ENCODE peak calls at places on chromosomes 5 and 9, in four cellular contexts. E is PC-9; Y is CD8-positive, alpha-beta T cell; O is brain microvascular endothelial cell. I is an unnamed sample.

GRCh38 chr5:151793358-151793757 is 21.6 kb downstream of the G3BP1 start:
- DNase-seq in E (no peak), Y (no peak), O (no peak), I (no peak)

GRCh38 chr5:172731286-172732073 is 39.5 kb downstream of the DUSP1 start:
- DNase-seq in O (no peak), E (peak), Y (no peak), I (no peak)

GRCh38 chr5:119332978-119333401 is 22.8 kb upstream of the TNFAIP8 start:
- DNase-seq in O (no peak), E (no peak), Y (no peak), I (no peak)

GRCh38 chr5:175623086-175623485 is 34.8 kb upstream of the HRH2 start:
- DNase-seq in O (no peak), Y (no peak), E (no peak), I (no peak)

GRCh38 chr9:96022445-96023031 is 147.0 kb downstream of the ERCC6L2 start:
- DNase-seq in O (no peak), E (no peak), Y (peak), I (no peak)

GRCh38 chr5:76175821-76176403 is 92.7 kb downstream of the SV2C start:
- DNase-seq in O (no peak), Y (no peak), E (no peak), I (no peak)

GRCh38 chr9:125659954-125660353 is 47.1 kb downstream of the MAPKAP1 start:
- DNase-seq in Y (no peak), E (no peak), O (peak), I (peak)

GRCh38 chr9:136742640-136743391 is at the start of gene LCN10:
- DNase-seq in O (no peak), E (no peak), Y (no peak), I (no peak)

GRCh38 chr9:135165003-135165711 is 77.7 kb downstream of the OLFM1 start:
- DNase-seq in O (no peak), E (no peak), Y (no peak), I (no peak)

GRCh38 chr9:135167839-135168378 is 80.4 kb downstream of the OLFM1 start:
- DNase-seq in E (no peak), Y (no peak), O (no peak), I (no peak)

GRCh38 chr9:135165756-135166519 is 78.5 kb downstream of the OLFM1 start:
- DNase-seq in O (no peak), Y (no peak), E (no peak), I (no peak)

GRCh38 chr9:135167356-135167755 is 79.9 kb downstream of the OLFM1 start:
- DNase-seq in Y (no peak), E (no peak), O (no peak), I (no peak)

DNA sequence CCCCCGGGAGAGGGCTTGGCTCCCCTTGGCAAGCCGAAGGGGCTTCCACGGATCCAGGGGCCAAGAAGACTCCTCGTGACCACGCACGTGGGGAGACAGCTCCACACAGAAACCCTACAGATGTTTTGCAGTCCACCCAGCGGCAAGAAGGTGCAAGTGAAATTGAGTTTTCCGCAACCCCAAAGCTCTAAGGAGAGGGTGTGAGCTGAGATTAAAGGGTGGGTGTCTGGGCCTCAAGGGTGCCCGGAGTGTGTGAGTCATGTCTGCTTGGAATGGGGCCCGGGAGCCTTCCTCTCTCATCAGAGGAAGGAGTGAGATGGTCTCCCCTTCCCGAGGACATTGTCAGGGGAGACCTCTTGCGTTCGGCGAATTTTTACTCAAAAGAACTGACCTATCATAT is 79.1 kb downstream of the OLFM1 start:
- DNase-seq in E (no peak), Y (no peak), O (no peak), I (no peak)
- TF ChIP-seq CTCF in E (no peak), Y (no peak), O (no peak), I (no peak)

DNA sequence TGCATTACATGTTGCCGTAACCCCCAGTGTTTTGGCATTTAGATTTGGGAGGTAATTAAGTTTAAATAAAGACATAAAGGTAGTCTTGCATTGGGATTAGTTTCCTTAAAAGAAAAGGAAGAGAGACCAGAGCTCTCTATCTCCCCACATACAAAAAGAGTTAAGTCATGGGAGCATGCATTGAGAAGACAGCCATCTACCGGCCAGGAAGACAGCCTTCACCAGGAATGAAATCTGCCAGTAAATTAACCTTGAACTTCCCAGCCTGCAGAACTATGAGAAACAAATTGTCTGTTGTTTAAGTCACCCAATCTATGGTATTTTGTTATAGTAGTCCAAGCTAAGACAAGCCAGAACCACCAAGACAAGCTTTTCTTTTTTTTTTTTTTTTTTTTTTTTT is 567.0 kb upstream of the CDH18 start:
- DNase-seq in O (no peak), E (no peak), Y (no peak), I (no peak)
- TF ChIP-seq CTCF in O (no peak), E (no peak), Y (no peak), I (no peak)

DNA sequence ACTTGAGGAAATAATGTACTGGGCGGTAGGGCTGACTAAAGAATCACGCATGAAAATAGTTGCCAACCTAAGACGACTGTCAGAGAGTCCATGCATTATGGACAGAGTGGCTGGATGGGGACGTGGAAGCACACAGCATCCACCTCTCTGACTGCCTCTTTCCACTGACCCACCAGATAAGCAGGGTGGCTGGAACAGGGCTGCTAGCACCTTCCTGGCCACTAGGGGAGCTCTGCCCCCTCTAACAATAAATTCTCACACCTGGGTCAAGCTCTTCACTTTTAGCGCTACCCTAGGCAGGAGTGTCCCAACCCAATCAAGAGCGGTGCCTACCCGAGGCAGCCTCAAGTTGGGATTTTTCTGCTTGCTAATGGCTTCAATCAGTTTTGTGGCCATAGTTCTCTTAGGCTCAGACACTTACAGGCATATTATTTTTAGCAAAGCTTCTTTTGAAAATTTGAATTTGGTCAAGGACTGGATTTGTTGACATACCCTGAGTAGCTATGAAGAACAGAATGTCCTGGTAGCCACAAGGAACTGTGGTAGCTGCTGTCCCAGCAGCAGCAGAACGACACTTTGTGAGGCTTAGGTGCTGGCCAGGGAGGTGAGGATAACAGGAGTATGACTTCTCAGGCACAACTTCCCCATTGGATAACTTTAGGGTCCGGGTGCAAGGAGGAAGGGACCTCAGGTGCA is 6.9 kb upstream of the TPM2 start:
- DNase-seq in E (no peak), Y (peak), O (no peak), I (no peak)
- TF ChIP-seq CTCF in E (peak), Y (peak), O (peak), I (peak)

GRCh38 chr5:147200001-147200400 is 34.8 kb upstream of the STK32A start:
- DNase-seq in E (no peak), O (no peak), Y (no peak), I (no peak)

GRCh38 chr5:147208134-147208533 is 26.7 kb upstream of the STK32A start:
- DNase-seq in O (no peak), E (no peak), Y (no peak), I (no peak)

GRCh38 chr5:147203208-147203607 is 31.6 kb upstream of the STK32A start:
- DNase-seq in E (no peak), Y (no peak), O (no peak), I (no peak)

GRCh38 chr5:147204576-147204975 is 30.2 kb upstream of the STK32A start:
- DNase-seq in E (no peak), O (no peak), Y (no peak), I (no peak)
- TF ChIP-seq CTCF in E (no peak), O (no peak), Y (no peak), I (no peak)

DNA sequence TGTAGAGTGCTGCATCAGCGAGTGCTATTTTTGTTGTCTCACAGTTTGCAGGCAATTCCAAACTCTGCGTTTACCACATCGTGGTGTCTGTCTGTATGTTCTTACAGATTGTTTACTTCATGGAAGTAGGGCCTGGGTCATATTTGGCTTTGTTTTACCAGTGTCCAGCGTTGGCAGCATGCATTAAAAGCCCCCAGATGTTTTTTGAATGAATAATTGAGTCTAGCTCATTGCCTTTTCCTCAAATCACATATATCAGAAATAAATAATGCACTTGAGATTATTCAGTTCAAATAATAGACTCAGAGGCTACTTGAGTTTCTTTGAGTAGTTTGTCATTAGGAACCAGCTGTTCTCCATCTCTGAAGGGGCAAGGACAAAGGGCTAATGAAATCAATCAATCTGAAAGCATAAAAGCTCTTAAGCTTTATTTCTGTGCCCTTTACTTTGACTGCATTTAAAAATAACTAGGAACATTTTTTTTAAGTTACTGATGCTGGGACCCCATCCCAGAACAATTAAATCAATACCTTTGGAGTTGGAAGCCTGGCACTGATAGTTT is 243.8 kb downstream of the CWC27 start:
- DNase-seq in E (no peak), Y (no peak), O (no peak), I (no peak)
- TF ChIP-seq CTCF in E (no peak), Y (no peak), O (no peak), I (no peak)

GRCh38 chr9:121742923-121743322 is 91.5 kb downstream of the DAB2IP start:
- DNase-seq in O (no peak), Y (no peak), E (no peak), I (no peak)

GRCh38 chr9:121744002-121744686 is 92.7 kb downstream of the DAB2IP start:
- DNase-seq in E (no peak), Y (peak), O (peak), I (peak)

GRCh38 chr9:121744687-121745395 is 93.4 kb downstream of the DAB2IP start:
- DNase-seq in Y (no peak), O (peak), E (no peak), I (peak)

GRCh38 chr9:121745396-121745695 is 93.9 kb downstream of the DAB2IP start:
- DNase-seq in Y (no peak), E (no peak), O (no peak), I (no peak)

DNA sequence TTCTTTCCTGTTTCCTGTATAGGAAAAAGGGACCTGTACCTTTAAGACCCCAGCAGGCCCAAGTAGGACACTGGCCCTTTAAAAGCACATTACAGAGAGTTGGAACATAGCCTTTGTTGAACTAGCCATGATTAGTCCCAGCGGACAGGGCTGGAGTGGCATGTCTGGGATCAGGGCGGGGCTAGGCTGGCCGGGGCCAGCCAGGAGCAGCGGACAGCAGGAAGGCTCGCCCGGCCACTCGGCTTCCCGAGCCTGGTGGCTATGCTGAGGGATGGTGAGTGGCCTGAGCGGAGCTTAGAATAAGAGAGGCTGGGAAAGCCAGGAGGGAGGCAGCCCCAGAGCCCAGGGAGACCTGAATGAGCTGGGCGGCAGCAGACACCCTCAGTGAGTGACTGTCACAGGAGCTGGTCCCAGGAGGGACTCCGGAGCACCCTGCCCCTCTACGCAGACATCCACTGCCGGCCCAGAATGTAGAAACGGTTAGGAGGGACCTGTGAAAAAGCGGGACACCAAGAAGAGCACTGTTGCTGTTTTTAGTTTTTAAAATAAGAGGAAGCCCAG is 92.1 kb downstream of the DAB2IP start:
- DNase-seq in O (peak), Y (no peak), E (peak), I (peak)
- TF ChIP-seq CTCF in O (peak), Y (no peak), E (no peak), I (peak)

I was measured in HFFc6.